ENCODE peak calls at places on chromosomes 11 and 22, in four cellular contexts. N is NCI-H1694, S is RCC 7860, T is neural progenitor cell. U is an unnamed sample.

GRCh38 chr11:97739892-97740782 is 1280.6 kb upstream of the CNTN5 start:
- DNase-seq in S (no peak), T (no peak), N (peak), U (no peak)

GRCh38 chr11:66316849-66317251 is at the start of gene CD248:
- DNase-seq in S (no peak), T (peak), N (peak), U (peak)

GRCh38 chr11:108606070-108606469 is 12.5 kb upstream of the EXPH5 start:
- DNase-seq in T (no peak), S (no peak), N (no peak), U (no peak)

GRCh38 chr22:44357962-44358553 is 45.3 kb upstream of the SHISAL1 start:
- DNase-seq in N (peak), S (no peak), T (peak), U (no peak)

GRCh38 chr22:43436536-43437267 is 24.9 kb downstream of the MPPED1 start:
- DNase-seq in S (no peak), T (no peak), N (peak), U (no peak)

GRCh38 chr22:30743257-30744020 is 48.8 kb downstream of the OSBP2 start:
- DNase-seq in S (no peak), N (no peak), T (no peak), U (no peak)

GRCh38 chr11:8268530-8269461 is 5.1 kb upstream of the LMO1 start:
- DNase-seq in S (no peak), N (no peak), T (peak), U (no peak)

GRCh38 chr11:73383249-73384126 is 7.3 kb downstream of the RELT start:
- DNase-seq in S (no peak), T (peak), N (no peak), U (no peak)

GRCh38 chr11:1762537-1763302 is 1.0 kb downstream of the CTSD start:
- DNase-seq in N (no peak), S (peak), T (no peak), U (no peak)

GRCh38 chr11:45766469-45766868 is 38.5 kb upstream of the SLC35C1 start:
- DNase-seq in S (no peak), N (no peak), T (no peak), U (no peak)

GRCh38 chr22:35484651-35485372 is 55.8 kb upstream of the RASD2 start:
- DNase-seq in T (no peak), N (no peak), S (no peak), U (no peak)

GRCh38 chr11:120931057-120931779 is 92.7 kb upstream of the TBCEL start:
- DNase-seq in N (no peak), S (no peak), T (no peak), U (no peak)

GRCh38 chr11:73230276-73230875 is 12.3 kb downstream of the P2RY2 start:
- DNase-seq in N (no peak), S (no peak), T (no peak), U (no peak)

GRCh38 chr22:18057568-18058209 is 20.1 kb upstream of the PEX26 start:
- DNase-seq in N (no peak), S (peak), T (no peak), U (peak)

GRCh38 chr22:24091551-24092420 is 80.7 kb downstream of the CABIN1 start:
- DNase-seq in T (no peak), N (no peak), S (no peak), U (no peak)

GRCh38 chr11:57787205-57787604 is 25.6 kb downstream of the CTNND1 start:
- DNase-seq in S (no peak), N (no peak), T (no peak), U (no peak)

GRCh38 chr11:78318733-78319132 is 98.9 kb downstream of the GAB2 start:
- DNase-seq in S (no peak), T (peak), N (no peak), U (peak)

GRCh38 chr11:11038339-11039248 is 180.7 kb upstream of the ZBED5 start:
- DNase-seq in N (no peak), S (no peak), T (peak), U (no peak)

GRCh38 chr22:32473388-32473952 is 1.1 kb upstream of the FBXO7 start:
- DNase-seq in N (peak), S (peak), T (peak), U (peak)

GRCh38 chr11:48001438-48002021 is 21.2 kb downstream of the PTPRJ start:
- DNase-seq in N (peak), T (no peak), S (peak), U (peak)

GRCh38 chr22:34722901-34723300 is 343.1 kb upstream of the ISX start:
- DNase-seq in N (no peak), T (no peak), S (no peak), U (no peak)

GRCh38 chr11:117239295-117239694 is 6.8 kb downstream of the RNF214 start:
- DNase-seq in T (no peak), S (peak), N (no peak), U (peak)

GRCh38 chr11:75265851-75266531 is 25.4 kb downstream of the TPBGL start:
- DNase-seq in T (no peak), S (no peak), N (no peak), U (no peak)

GRCh38 chr11:88179141-88179540 is 3.9 kb upstream of the RAB38 start:
- DNase-seq in S (peak), N (no peak), T (no peak), U (no peak)

GRCh38 chr22:41908409-41909289 is 6.2 kb downstream of the SHISA8 start:
- DNase-seq in T (peak), S (no peak), N (no peak), U (no peak)

GRCh38 chr11:61766353-61766841 is 14.0 kb downstream of the MYRF start:
- DNase-seq in S (no peak), N (no peak), T (no peak), U (no peak)

U was measured in fibroblast of gingiva.